ENCODE peak calls at places on chromosomes 13 and 19, in nine cellular contexts. One of them, this sample, is unnamed.

GRCh38 chr19:57934820-57935665 is at the start of gene ZNF418:
- DNase-seq in pancreas: peak; percentile 31
- DNase-seq in endothelial cell: peak; percentile 65
- DNase-seq in GM10248: peak; percentile 39
- DNase-seq in MCF 10A: no peak
- DNase-seq in HFF-Myc: peak; percentile 57
- DNase-seq in neural progenitor cell: peak; percentile 93
- DNase-seq in nephron progenitor cell: peak; percentile 56
- DNase-seq in body of pancreas: peak; percentile 80
- DNase-seq in this sample: peak; percentile 28

GRCh38 chr19:33547676-33548075 is 26.1 kb upstream of the PEPD start:
- DNase-seq in body of pancreas: no peak
- DNase-seq in neural progenitor cell: no peak
- DNase-seq in nephron progenitor cell: no peak
- DNase-seq in MCF 10A: no peak
- DNase-seq in endothelial cell: no peak
- DNase-seq in HFF-Myc: no peak
- DNase-seq in pancreas: no peak
- DNase-seq in GM10248: no peak
- DNase-seq in this sample: no peak

GRCh38 chr13:28258401-28258800 is 120.1 kb downstream of the PAN3 start:
- DNase-seq in neural progenitor cell: no peak
- DNase-seq in pancreas: no peak
- DNase-seq in nephron progenitor cell: no peak
- DNase-seq in MCF 10A: no peak
- DNase-seq in body of pancreas: no peak
- DNase-seq in endothelial cell: no peak
- DNase-seq in GM10248: no peak
- DNase-seq in HFF-Myc: no peak
- DNase-seq in this sample: no peak

GRCh38 chr13:21812192-21812626 is 141.3 kb downstream of the FGF9 start:
- DNase-seq in body of pancreas: peak; percentile 6
- DNase-seq in pancreas: peak; percentile 50
- DNase-seq in GM10248: no peak
- DNase-seq in HFF-Myc: no peak
- DNase-seq in MCF 10A: no peak
- DNase-seq in neural progenitor cell: peak; percentile 60
- DNase-seq in endothelial cell: no peak
- DNase-seq in nephron progenitor cell: peak; percentile 23
- DNase-seq in this sample: no peak

GRCh38 chr19:46546194-46546896 is 50.7 kb upstream of the PNMA8B start:
- DNase-seq in nephron progenitor cell: peak; percentile 31
- DNase-seq in endothelial cell: peak; percentile 49
- DNase-seq in neural progenitor cell: peak; percentile 51
- DNase-seq in GM10248: peak; percentile 46
- DNase-seq in HFF-Myc: no peak
- DNase-seq in pancreas: peak; percentile 71
- DNase-seq in MCF 10A: peak; percentile 77
- DNase-seq in body of pancreas: peak; percentile 86
- DNase-seq in this sample: peak; percentile 43

GRCh38 chr19:49929121-49929610 is at the start of the genes ATF5 and NUP62:
- DNase-seq in body of pancreas: peak; percentile 89
- DNase-seq in pancreas: peak; percentile 93
- DNase-seq in MCF 10A: peak; percentile 89
- DNase-seq in nephron progenitor cell: peak; percentile 94
- DNase-seq in neural progenitor cell: peak; percentile 93
- DNase-seq in GM10248: peak; percentile 96
- DNase-seq in HFF-Myc: peak; percentile 56
- DNase-seq in endothelial cell: peak; percentile 87
- DNase-seq in this sample: peak; percentile 97

GRCh38 chr19:2358548-2359173 is 1.4 kb upstream of the TMPRSS9 start:
- DNase-seq in neural progenitor cell: no peak
- DNase-seq in pancreas: no peak
- DNase-seq in GM10248: no peak
- DNase-seq in endothelial cell: no peak
- DNase-seq in body of pancreas: no peak
- DNase-seq in HFF-Myc: no peak
- DNase-seq in nephron progenitor cell: no peak
- DNase-seq in MCF 10A: no peak
- DNase-seq in this sample: no peak

GRCh38 chr13:79435549-79435948 is 29.5 kb upstream of the RBM26 start:
- DNase-seq in GM10248: no peak
- DNase-seq in HFF-Myc: no peak
- DNase-seq in body of pancreas: no peak
- DNase-seq in nephron progenitor cell: no peak
- DNase-seq in pancreas: no peak
- DNase-seq in neural progenitor cell: no peak
- DNase-seq in endothelial cell: no peak
- DNase-seq in MCF 10A: peak; percentile 12
- DNase-seq in this sample: no peak

GRCh38 chr13:52010890-52011689 is at the start of gene ATP7B:
- DNase-seq in body of pancreas: no peak
- DNase-seq in neural progenitor cell: peak; percentile 78
- DNase-seq in nephron progenitor cell: peak; percentile 64
- DNase-seq in pancreas: peak; percentile 30
- DNase-seq in MCF 10A: no peak
- DNase-seq in GM10248: peak; percentile 41
- DNase-seq in HFF-Myc: no peak
- DNase-seq in endothelial cell: peak; percentile 43
- DNase-seq in this sample: peak; percentile 39

GRCh38 chr13:109700176-109700575 is 86.2 kb downstream of the IRS2 start:
- DNase-seq in neural progenitor cell: no peak
- DNase-seq in nephron progenitor cell: peak; percentile 29
- DNase-seq in MCF 10A: peak; percentile 74
- DNase-seq in endothelial cell: peak; percentile 80
- DNase-seq in HFF-Myc: peak; percentile 64
- DNase-seq in body of pancreas: peak; percentile 67
- DNase-seq in GM10248: no peak
- DNase-seq in pancreas: no peak
- DNase-seq in this sample: no peak

DNA sequence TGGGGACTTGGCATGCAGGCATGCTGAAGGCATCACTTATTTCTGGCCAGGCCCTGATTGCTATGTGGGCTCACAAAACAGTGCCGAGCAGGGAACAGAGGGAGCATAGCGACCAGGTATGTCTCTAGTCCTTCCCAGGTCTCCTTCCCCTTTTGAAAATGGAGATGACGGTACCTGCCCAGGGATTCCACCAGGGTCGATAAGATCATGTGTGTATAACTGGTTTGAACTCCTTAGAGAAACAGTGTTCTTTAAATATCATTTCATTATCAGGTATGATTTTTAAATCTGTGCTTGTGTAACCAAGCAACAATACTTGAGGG is 280.6 kb downstream of the FOXO1 start:
- DNase-seq in pancreas: no peak
- DNase-seq in body of pancreas: no peak
- DNase-seq in endothelial cell: no peak
- DNase-seq in HFF-Myc: no peak
- DNase-seq in MCF 10A: no peak
- DNase-seq in neural progenitor cell: no peak
- DNase-seq in GM10248: no peak
- DNase-seq in nephron progenitor cell: no peak
- DNase-seq in this sample: no peak
- TF ChIP-seq CTCF in pancreas: no peak
- TF ChIP-seq CTCF in body of pancreas: no peak
- TF ChIP-seq CTCF in endothelial cell: no peak
- TF ChIP-seq CTCF in HFF-Myc: no peak
- TF ChIP-seq CTCF in MCF 10A: no peak
- TF ChIP-seq CTCF in neural progenitor cell: no peak
- TF ChIP-seq CTCF in GM10248: no peak
- TF ChIP-seq CTCF in nephron progenitor cell: no peak
- TF ChIP-seq CTCF in this sample: no peak

GRCh38 chr13:112958127-112958989 is 10.7 kb upstream of the MCF2L start:
- DNase-seq in GM10248: no peak
- DNase-seq in MCF 10A: no peak
- DNase-seq in pancreas: no peak
- DNase-seq in body of pancreas: no peak
- DNase-seq in nephron progenitor cell: no peak
- DNase-seq in HFF-Myc: no peak
- DNase-seq in neural progenitor cell: no peak
- DNase-seq in endothelial cell: no peak
- DNase-seq in this sample: no peak

GRCh38 chr13:112955271-112955937 is 13.6 kb upstream of the MCF2L start:
- DNase-seq in nephron progenitor cell: no peak
- DNase-seq in endothelial cell: no peak
- DNase-seq in GM10248: no peak
- DNase-seq in body of pancreas: no peak
- DNase-seq in pancreas: no peak
- DNase-seq in neural progenitor cell: no peak
- DNase-seq in HFF-Myc: no peak
- DNase-seq in MCF 10A: no peak
- DNase-seq in this sample: no peak

GRCh38 chr13:112955956-112956355 is 13.1 kb upstream of the MCF2L start:
- DNase-seq in endothelial cell: no peak
- DNase-seq in pancreas: no peak
- DNase-seq in HFF-Myc: no peak
- DNase-seq in nephron progenitor cell: no peak
- DNase-seq in neural progenitor cell: no peak
- DNase-seq in body of pancreas: no peak
- DNase-seq in MCF 10A: no peak
- DNase-seq in GM10248: no peak
- DNase-seq in this sample: no peak

GRCh38 chr13:112957295-112957677 is 11.7 kb upstream of the MCF2L start:
- DNase-seq in pancreas: no peak
- DNase-seq in MCF 10A: no peak
- DNase-seq in neural progenitor cell: no peak
- DNase-seq in endothelial cell: no peak
- DNase-seq in body of pancreas: no peak
- DNase-seq in GM10248: no peak
- DNase-seq in nephron progenitor cell: no peak
- DNase-seq in HFF-Myc: no peak
- DNase-seq in this sample: no peak

DNA sequence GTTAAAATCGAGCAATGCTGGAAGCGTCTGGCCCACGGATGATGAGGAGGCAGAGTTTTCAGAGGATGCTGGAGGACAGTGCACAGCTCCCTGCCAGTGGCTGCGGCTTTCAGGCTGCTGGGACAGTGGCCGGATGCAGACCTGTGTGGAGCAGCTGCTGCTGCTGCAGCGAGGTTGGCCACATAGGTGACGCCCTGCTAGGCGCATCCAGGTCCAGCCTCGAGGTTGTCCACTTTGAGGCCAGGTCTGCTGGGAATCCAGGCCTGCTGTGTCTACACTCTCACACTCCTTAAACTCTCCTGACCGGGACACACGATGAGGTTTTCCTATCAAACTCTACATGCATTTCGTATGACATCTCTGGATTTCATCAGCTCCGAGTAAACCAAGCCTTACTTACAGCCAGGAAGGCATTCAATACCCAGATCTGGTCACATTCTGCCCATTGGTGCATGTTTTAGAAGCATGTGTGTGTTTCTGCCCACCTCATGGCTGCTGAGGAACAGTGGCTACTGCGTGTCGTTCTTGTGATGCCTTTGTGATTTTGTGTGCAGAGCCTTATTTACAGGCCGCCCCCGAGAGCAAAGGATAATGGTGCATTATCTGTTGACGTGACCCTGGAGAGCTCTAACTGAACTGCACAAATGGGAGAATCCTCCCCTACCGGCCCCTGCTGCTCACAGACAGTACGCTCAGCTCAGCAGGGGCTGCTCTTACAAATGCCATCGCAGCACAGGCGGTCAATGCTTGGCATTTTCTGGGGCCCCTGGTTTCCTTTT is 12.3 kb upstream of the MCF2L start:
- DNase-seq in body of pancreas: no peak
- DNase-seq in GM10248: no peak
- DNase-seq in MCF 10A: no peak
- DNase-seq in pancreas: no peak
- DNase-seq in endothelial cell: no peak
- DNase-seq in HFF-Myc: no peak
- DNase-seq in neural progenitor cell: peak; percentile 81
- DNase-seq in nephron progenitor cell: no peak
- DNase-seq in this sample: no peak
- TF ChIP-seq CTCF in body of pancreas: no peak
- TF ChIP-seq CTCF in GM10248: no peak
- TF ChIP-seq CTCF in MCF 10A: no peak
- TF ChIP-seq CTCF in pancreas: no peak
- TF ChIP-seq CTCF in endothelial cell: no peak
- TF ChIP-seq CTCF in HFF-Myc: no peak
- TF ChIP-seq CTCF in neural progenitor cell: no peak
- TF ChIP-seq CTCF in nephron progenitor cell: no peak
- TF ChIP-seq CTCF in this sample: no peak

GRCh38 chr19:40444181-40445005 is at the start of gene SERTAD3:
- DNase-seq in GM10248: peak; percentile 98
- DNase-seq in body of pancreas: peak; percentile 98
- DNase-seq in pancreas: peak; percentile 98
- DNase-seq in nephron progenitor cell: peak; percentile 98
- DNase-seq in MCF 10A: peak; percentile 96
- DNase-seq in neural progenitor cell: peak; percentile 99
- DNase-seq in HFF-Myc: no peak
- DNase-seq in endothelial cell: peak; percentile 99
- DNase-seq in this sample: peak; percentile 98
- TF ChIP-seq CTCF in GM10248: peak; percentile 60
- TF ChIP-seq CTCF in body of pancreas: peak; percentile 20
- TF ChIP-seq CTCF in pancreas: no peak
- TF ChIP-seq CTCF in nephron progenitor cell: no peak
- TF ChIP-seq CTCF in MCF 10A: no peak
- TF ChIP-seq CTCF in neural progenitor cell: peak; percentile 43
- TF ChIP-seq CTCF in HFF-Myc: no peak
- TF ChIP-seq CTCF in endothelial cell: no peak
- TF ChIP-seq CTCF in this sample: peak; percentile 44

GRCh38 chr19:9806781-9807180 is 12.1 kb downstream of the FBXL12 start:
- DNase-seq in endothelial cell: no peak
- DNase-seq in GM10248: no peak
- DNase-seq in MCF 10A: no peak
- DNase-seq in HFF-Myc: no peak
- DNase-seq in body of pancreas: no peak
- DNase-seq in pancreas: no peak
- DNase-seq in neural progenitor cell: no peak
- DNase-seq in nephron progenitor cell: no peak
- DNase-seq in this sample: no peak

GRCh38 chr19:9811139-9811538 is 7.7 kb downstream of the FBXL12 start:
- DNase-seq in endothelial cell: no peak
- DNase-seq in body of pancreas: no peak
- DNase-seq in MCF 10A: no peak
- DNase-seq in pancreas: no peak
- DNase-seq in GM10248: no peak
- DNase-seq in neural progenitor cell: no peak
- DNase-seq in nephron progenitor cell: no peak
- DNase-seq in HFF-Myc: no peak
- DNase-seq in this sample: no peak

DNA sequence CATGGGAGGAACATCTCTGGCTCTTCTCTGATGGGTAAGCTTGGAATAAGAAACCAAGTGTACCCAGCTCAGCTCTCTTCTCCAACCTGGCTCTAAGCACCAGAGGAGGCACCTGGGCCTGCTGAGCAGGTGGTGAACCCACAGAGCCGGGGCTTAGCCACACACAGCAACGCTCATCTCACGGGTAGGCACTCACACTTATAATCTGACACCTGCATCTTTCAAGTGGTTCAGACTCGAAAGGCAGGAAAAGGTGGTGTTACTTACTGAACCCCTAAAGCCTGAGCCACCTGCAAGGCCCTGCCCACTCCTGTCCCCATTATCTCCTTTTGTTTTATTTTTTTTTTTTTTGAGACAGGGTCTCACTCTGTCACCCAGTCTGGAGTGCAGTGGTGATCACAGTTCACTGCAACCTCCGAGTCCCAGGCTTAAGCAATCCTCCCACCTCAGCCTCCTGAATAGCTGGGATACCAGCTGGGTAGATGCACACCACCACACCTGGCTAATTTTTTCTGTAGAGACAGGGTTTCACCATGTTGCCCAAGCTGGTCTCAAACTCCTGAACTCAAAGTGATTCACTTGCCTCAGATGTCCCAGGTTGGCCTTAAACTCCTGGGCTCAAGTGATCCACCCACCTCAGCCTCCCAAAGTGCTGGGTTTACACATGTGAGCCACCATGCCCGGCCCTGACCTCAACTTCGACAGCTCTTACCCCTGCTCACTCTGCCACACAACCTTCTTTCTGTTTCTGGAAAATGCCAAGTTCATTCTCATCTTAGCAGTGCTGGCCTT is 9.8 kb downstream of the FBXL12 start:
- DNase-seq in neural progenitor cell: no peak
- DNase-seq in pancreas: no peak
- DNase-seq in body of pancreas: no peak
- DNase-seq in GM10248: no peak
- DNase-seq in endothelial cell: no peak
- DNase-seq in HFF-Myc: no peak
- DNase-seq in MCF 10A: no peak
- DNase-seq in nephron progenitor cell: no peak
- DNase-seq in this sample: no peak
- TF ChIP-seq CTCF in neural progenitor cell: no peak
- TF ChIP-seq CTCF in pancreas: no peak
- TF ChIP-seq CTCF in body of pancreas: no peak
- TF ChIP-seq CTCF in GM10248: no peak
- TF ChIP-seq CTCF in endothelial cell: no peak
- TF ChIP-seq CTCF in HFF-Myc: no peak
- TF ChIP-seq CTCF in MCF 10A: no peak
- TF ChIP-seq CTCF in nephron progenitor cell: no peak
- TF ChIP-seq CTCF in this sample: no peak